ENCODE peak calls at places on chromosomes 3 and 15, in five cellular contexts. T is cardiac fibroblast; B is NCI-H69; V is HuH-7.5; Y is stimulated activated CD8-positive, alpha-beta memory T cell treated with anti-CD3 and anti-CD28 coated beads, Interleukin-4, amount 100 ng/mL, for 48 hours. L is an unnamed sample.

GRCh38 chr3:44272191-44272590 is 30.5 kb downstream of the TOPAZ1 start:
- DNase-seq in V (no peak), B (no peak), Y (no peak), T (no peak), L (no peak)

GRCh38 chr15:41102854-41103253 is 13.2 kb downstream of the INO80 start:
- DNase-seq in B (no peak), T (no peak), V (no peak), Y (no peak), L (no peak)

GRCh38 chr3:32022947-32023346 is 41.4 kb downstream of the ZNF860 start:
- DNase-seq in V (no peak), T (no peak), Y (no peak), B (no peak), L (no peak)

GRCh38 chr15:88472225-88472624 is 4.7 kb downstream of the MRPS11 start:
- DNase-seq in Y (no peak), B (no peak), V (no peak), T (no peak), L (no peak)

GRCh38 chr3:4978259-4978965 is 825 bp upstream of the BHLHE40 start:
- DNase-seq in T (peak; percentile 99), V (peak; percentile 96), B (peak; percentile 95), Y (peak; percentile 95), L (peak; percentile 92)

GRCh38 chr3:11611271-11611893 is 32.3 kb downstream of the VGLL4 start:
- DNase-seq in B (no peak), T (no peak), V (no peak), Y (no peak), L (peak; percentile 97)

GRCh38 chr15:22959451-22960101 is 20.6 kb downstream of the CYFIP1 start:
- DNase-seq in T (no peak), B (no peak), V (no peak), Y (no peak), L (no peak)

GRCh38 chr3:159844383-159844730 is 144.3 kb upstream of the IL12A start:
- DNase-seq in V (no peak), Y (no peak), B (no peak), T (no peak), L (no peak)

GRCh38 chr3:192128060-192128459 is 599.3 kb downstream of the FGF12 start:
- DNase-seq in T (no peak), V (no peak), B (no peak), Y (no peak), L (no peak)

GRCh38 chr3:78913711-78914110 is 854.1 kb downstream of the ROBO1 start:
- DNase-seq in T (no peak), Y (no peak), B (peak; percentile 64), V (no peak), L (peak; percentile 20)

GRCh38 chr15:74937226-74937601 is 659 bp downstream of the COX5A start:
- DNase-seq in Y (no peak), V (no peak), T (no peak), B (peak; percentile 61), L (peak; percentile 57)

GRCh38 chr15:98658831-98659699 is 10.7 kb downstream of the IGF1R start:
- DNase-seq in V (peak; percentile 76), T (peak; percentile 56), B (peak; percentile 63), Y (no peak), L (peak; percentile 79)

GRCh38 chr3:46867550-46867898 is 4.3 kb upstream of the MYL3 start:
- DNase-seq in Y (no peak), T (peak; percentile 32), B (no peak), V (no peak), L (no peak)

GRCh38 chr3:126103121-126104027 is 19.4 kb upstream of the SLC41A3 start:
- DNase-seq in B (no peak), T (no peak), V (no peak), Y (no peak), L (peak; percentile 19)

GRCh38 chr3:138409171-138409570 is 25.2 kb upstream of the ESYT3 start:
- DNase-seq in B (no peak), V (no peak), T (no peak), Y (no peak), L (no peak)

GRCh38 chr3:69082805-69083204 is 1.9 kb upstream of the ARL6IP5 start:
- DNase-seq in Y (peak; percentile 81), B (peak; percentile 35), T (peak; percentile 89), V (no peak), L (peak; percentile 90)

GRCh38 chr15:31487811-31488436 is 161.3 kb downstream of the KLF13 start:
- DNase-seq in B (peak; percentile 52), Y (peak; percentile 67), T (peak; percentile 88), V (no peak), L (no peak)

GRCh38 chr3:188827078-188827477 is 344.7 kb upstream of the TPRG1 start:
- DNase-seq in B (no peak), T (no peak), V (no peak), Y (no peak), L (no peak)

GRCh38 chr15:67825880-67826716 is 789 bp downstream of the SKOR1 start:
- DNase-seq in T (no peak), V (no peak), Y (peak; percentile 41), B (no peak), L (peak; percentile 34)

GRCh38 chr3:42537350-42537749 is 34.9 kb downstream of the VIPR1 start:
- DNase-seq in V (no peak), T (no peak), Y (no peak), B (no peak), L (no peak)

GRCh38 chr3:100561459-100562158 is 47.8 kb upstream of the ADGRG7 start:
- DNase-seq in T (peak; percentile 95), V (no peak), B (peak; percentile 5), Y (no peak), L (peak; percentile 52)

GRCh38 chr3:150945226-150945625 is 27.3 kb downstream of the CLRN1 start:
- DNase-seq in B (no peak), T (peak; percentile 58), V (no peak), Y (no peak), L (no peak)

GRCh38 chr15:29091666-29092065 is 178.0 kb downstream of the NSMCE3 start:
- DNase-seq in V (no peak), Y (no peak), B (no peak), T (no peak), L (no peak)

GRCh38 chr3:35829499-35829898 is 190.2 kb downstream of the ARPP21 start:
- DNase-seq in V (no peak), T (peak; percentile 60), Y (no peak), B (no peak), L (no peak)

GRCh38 chr3:70108072-70108471 is 108.5 kb downstream of the SAMMSON start:
- DNase-seq in T (peak; percentile 20), Y (peak; percentile 52), V (no peak), B (peak; percentile 0), L (peak; percentile 61)

GRCh38 chr3:39541917-39542329 is 74.4 kb downstream of the MOBP start:
- DNase-seq in V (no peak), Y (no peak), T (peak; percentile 58), B (peak; percentile 27), L (peak; percentile 14)

GRCh38 chr15:70235347-70235746 is 137.6 kb upstream of the TLE3 start:
- DNase-seq in V (no peak), T (no peak), B (no peak), Y (no peak), L (no peak)

GRCh38 chr15:78837543-78837942 is 26.3 kb upstream of the ADAMTS7 start:
- DNase-seq in B (no peak), Y (no peak), V (no peak), T (no peak), L (no peak)

GRCh38 chr3:142888099-142888483 is 792 bp downstream of the PCOLCE2 start:
- DNase-seq in T (peak; percentile 70), V (peak; percentile 66), Y (no peak), B (peak; percentile 85), L (peak; percentile 87)

GRCh38 chr3:125300416-125300815 is 74.7 kb downstream of the ZNF148 start:
- DNase-seq in B (no peak), Y (no peak), T (peak; percentile 85), V (no peak), L (no peak)

GRCh38 chr3:159751754-159752153 is 236.9 kb upstream of the IL12A start:
- DNase-seq in B (peak; percentile 9), T (no peak), Y (no peak), V (no peak), L (no peak)

GRCh38 chr15:53976844-53977392 is 1.3 kb upstream of the UNC13C start:
- DNase-seq in B (peak; percentile 86), T (no peak), V (peak; percentile 25), Y (no peak), L (peak; percentile 87)

GRCh38 chr3:56870436-56870835 is 68.7 kb upstream of the ARHGEF3 start:
- DNase-seq in V (no peak), Y (no peak), T (no peak), B (no peak), L (no peak)

GRCh38 chr3:15330031-15330596 is 2.3 kb downstream of the SH3BP5 start:
- DNase-seq in B (peak; percentile 90), V (no peak), T (no peak), Y (no peak), L (no peak)

GRCh38 chr3:52039846-52040245 is 16.5 kb downstream of the DUSP7 start:
- DNase-seq in V (no peak), B (no peak), T (peak; percentile 58), Y (no peak), L (no peak)

GRCh38 chr3:176554791-176555330 is 642.4 kb downstream of the TBL1XR1 start:
- DNase-seq in V (no peak), B (peak; percentile 14), Y (no peak), T (no peak), L (no peak)

GRCh38 chr3:126033051-126033745 is 50.7 kb downstream of the SLC41A3 start:
- DNase-seq in T (no peak), Y (peak; percentile 5), B (no peak), V (no peak), L (no peak)

GRCh38 chr3:57544181-57545125 is at the start of gene DNAH12:
- DNase-seq in Y (peak; percentile 50), V (no peak), B (peak; percentile 94), T (no peak), L (peak; percentile 52)

GRCh38 chr3:192819001-192819569 is 91.7 kb upstream of the FGF12 start:
- DNase-seq in B (no peak), Y (peak; percentile 64), V (no peak), T (peak; percentile 90), L (no peak)

L was measured in NCI-H82.